ENCODE peak calls at places on chromosomes 7 and 10, in eight cellular contexts. H is cardiac muscle cell, A is small intestine, C is astrocyte of the spinal cord, Z is Right ventricle myocardium superior, U is hypothalamus, D is T-helper 2 cell, M is H9. L is an unnamed sample.

GRCh38 chr7:132049462-132050304 is 493.3 kb upstream of the PODXL start:
- DNase-seq in Z (no peak), A (peak), H (peak), C (peak), M (peak), D (no peak), U (no peak), L (peak)

GRCh38 chr10:24452030-24452429 is 243.1 kb downstream of the KIAA1217 start:
- DNase-seq in D (no peak), C (no peak), U (no peak), M (no peak), Z (no peak), A (no peak), H (no peak), L (no peak)

GRCh38 chr7:130063036-130063435 is 7.3 kb upstream of the KLHDC10 start:
- DNase-seq in U (no peak), D (peak), H (peak), C (peak), M (peak), A (peak), Z (no peak), L (peak)

GRCh38 chr10:105952153-105952552 is 1212.4 kb downstream of the SORCS1 start:
- DNase-seq in D (no peak), A (peak), Z (peak), C (peak), M (peak), H (peak), U (no peak), L (no peak)

GRCh38 chr7:82841828-82842227 is 320.9 kb downstream of the PCLO start:
- DNase-seq in C (no peak), H (no peak), D (no peak), U (no peak), Z (no peak), A (no peak), M (no peak), L (no peak)

GRCh38 chr10:103276941-103277712 is at the start of gene INA:
- DNase-seq in D (no peak), M (peak), H (peak), U (peak), C (peak), A (no peak), Z (no peak), L (peak)

GRCh38 chr10:3090914-3091313 is 23.6 kb downstream of the PFKP start:
- DNase-seq in D (no peak), M (no peak), Z (peak), H (peak), A (peak), U (peak), C (peak), L (peak)

GRCh38 chr10:65470986-65471385 is 1454.8 kb upstream of the LRRTM3 start:
- DNase-seq in U (no peak), M (no peak), A (no peak), Z (no peak), D (no peak), C (no peak), H (no peak), L (peak)

GRCh38 chr10:11255796-11256444 is 238.2 kb downstream of the CELF2 start:
- DNase-seq in A (no peak), H (no peak), U (no peak), Z (peak), M (no peak), D (no peak), C (no peak), L (no peak)

GRCh38 chr7:66043681-66044497 is 31.7 kb upstream of the ASL start:
- DNase-seq in H (peak), C (no peak), D (no peak), A (peak), Z (peak), U (peak), M (peak), L (peak)

GRCh38 chr7:82605247-82605864 is 161.8 kb upstream of the CACNA2D1 start:
- DNase-seq in H (peak), D (no peak), M (no peak), U (peak), C (peak), Z (no peak), A (peak), L (peak)

GRCh38 chr10:103855852-103856496 is 598 bp upstream of the SH3PXD2A start:
- DNase-seq in C (no peak), M (no peak), A (no peak), H (no peak), U (no peak), Z (no peak), D (no peak), L (no peak)

GRCh38 chr10:82982110-82982608 is 1107.2 kb downstream of the NRG3 start:
- DNase-seq in H (no peak), C (peak), A (no peak), U (no peak), D (no peak), Z (no peak), M (no peak), L (no peak)

GRCh38 chr10:27251554-27251953 is 11.0 kb upstream of the ACBD5 start:
- DNase-seq in U (no peak), Z (no peak), C (no peak), D (no peak), M (no peak), H (no peak), A (no peak), L (no peak)

GRCh38 chr7:137692399-137692798 is 154.4 kb downstream of the DGKI start:
- DNase-seq in H (no peak), M (no peak), A (no peak), D (no peak), Z (no peak), U (no peak), C (no peak), L (no peak)